ENCODE peak calls at places on chromosomes 13 and 19, in four cellular contexts. One of them, this sample, is unnamed.

GRCh38 chr19:10587022-10587838 is at the start of gene AP1M2:
- DNase-seq in mesenchymal stem cell: no peak
- DNase-seq in IMR-90: no peak
- DNase-seq in neuronal stem cell: no peak
- DNase-seq in this sample: peak

GRCh38 chr19:55212447-55212846 is 3.1 kb upstream of the PTPRH start:
- DNase-seq in mesenchymal stem cell: no peak
- DNase-seq in IMR-90: no peak
- DNase-seq in neuronal stem cell: no peak
- DNase-seq in this sample: peak

GRCh38 chr19:47227347-47228167 is 3.4 kb downstream of the BBC3 start:
- DNase-seq in mesenchymal stem cell: peak
- DNase-seq in IMR-90: peak
- DNase-seq in neuronal stem cell: peak
- DNase-seq in this sample: peak

GRCh38 chr19:38245826-38246498 is 10.2 kb downstream of the PPP1R14A start:
- DNase-seq in mesenchymal stem cell: no peak
- DNase-seq in IMR-90: peak
- DNase-seq in neuronal stem cell: no peak
- DNase-seq in this sample: no peak

GRCh38 chr19:28184997-28185396 is 1028.0 kb downstream of the UQCRFS1 start:
- DNase-seq in mesenchymal stem cell: no peak
- DNase-seq in IMR-90: no peak
- DNase-seq in neuronal stem cell: no peak
- DNase-seq in this sample: peak

GRCh38 chr19:55369651-55370304 is 485 bp downstream of the IL11 start:
- DNase-seq in mesenchymal stem cell: peak
- DNase-seq in IMR-90: peak
- DNase-seq in neuronal stem cell: peak
- DNase-seq in this sample: peak

GRCh38 chr19:14118165-14119051 is 846 bp upstream of the PRKACA start:
- DNase-seq in mesenchymal stem cell: peak
- DNase-seq in IMR-90: peak
- DNase-seq in neuronal stem cell: peak
- DNase-seq in this sample: peak

GRCh38 chr13:28199089-28199488 is 60.7 kb downstream of the PAN3 start:
- DNase-seq in mesenchymal stem cell: no peak
- DNase-seq in IMR-90: no peak
- DNase-seq in neuronal stem cell: no peak
- DNase-seq in this sample: peak

GRCh38 chr19:40976724-40977123 is 14.4 kb upstream of the CYP2B6 start:
- DNase-seq in mesenchymal stem cell: no peak
- DNase-seq in IMR-90: no peak
- DNase-seq in neuronal stem cell: no peak
- DNase-seq in this sample: no peak

GRCh38 chr19:35236638-35237400 is 8.3 kb upstream of the FAM187B start:
- DNase-seq in mesenchymal stem cell: no peak
- DNase-seq in IMR-90: no peak
- DNase-seq in neuronal stem cell: no peak
- DNase-seq in this sample: peak

GRCh38 chr19:35045667-35046300 is 4.3 kb downstream of the HPN start:
- DNase-seq in mesenchymal stem cell: peak
- DNase-seq in IMR-90: peak
- DNase-seq in neuronal stem cell: no peak
- DNase-seq in this sample: peak

DNA sequence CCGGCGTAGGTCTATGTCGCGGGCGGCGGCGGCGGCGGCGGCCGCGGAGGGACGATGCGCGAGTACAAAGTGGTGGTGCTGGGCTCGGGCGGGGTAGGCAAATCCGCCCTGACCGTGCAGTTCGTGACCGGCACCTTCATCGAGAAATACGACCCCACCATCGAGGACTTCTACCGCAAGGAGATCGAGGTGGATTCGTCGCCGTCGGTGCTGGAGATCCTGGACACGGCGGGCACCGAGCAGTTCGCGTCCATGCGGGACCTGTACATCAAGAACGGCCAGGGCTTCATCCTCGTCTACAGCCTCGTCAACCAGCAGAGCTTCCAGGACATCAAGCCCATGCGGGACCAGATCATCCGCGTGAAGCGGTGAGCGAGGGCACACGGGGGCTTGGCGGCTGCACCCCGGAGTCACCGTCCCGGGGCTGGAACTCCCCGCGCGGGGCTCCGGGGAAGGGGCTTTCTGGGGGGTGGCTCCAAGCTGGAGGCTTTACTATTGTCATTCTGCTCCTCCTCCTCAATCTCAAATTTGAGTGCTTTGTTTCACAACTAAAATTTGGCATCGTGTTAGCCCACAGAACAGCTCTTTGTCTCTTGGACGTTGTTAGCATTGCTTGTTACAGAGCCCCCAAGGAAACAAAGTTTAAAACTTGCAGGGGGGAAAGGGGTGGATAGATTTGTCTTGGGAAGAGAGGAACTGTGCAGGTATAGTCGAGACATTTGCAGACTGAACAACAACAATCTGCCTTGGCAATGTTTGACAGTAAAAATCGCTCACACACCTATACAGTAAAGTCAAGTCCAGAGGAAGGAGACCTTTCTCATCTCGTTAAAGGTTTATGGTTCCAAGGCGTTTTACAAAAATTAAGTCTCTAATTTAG is 688 bp downstream of the RAP2A start:
- DNase-seq in mesenchymal stem cell: peak
- DNase-seq in IMR-90: peak
- DNase-seq in neuronal stem cell: peak
- DNase-seq in this sample: peak
- H3K4ac ChIP-seq in mesenchymal stem cell: peak
- H3K4ac ChIP-seq in IMR-90: peak
- H3K4ac ChIP-seq in neuronal stem cell: no peak
- H3K4ac ChIP-seq in this sample: peak

GRCh38 chr13:40480012-40480914 is 186.2 kb downstream of the FOXO1 start:
- DNase-seq in mesenchymal stem cell: no peak
- DNase-seq in IMR-90: no peak
- DNase-seq in neuronal stem cell: no peak
- DNase-seq in this sample: no peak

GRCh38 chr13:40477623-40478608 is 188.5 kb downstream of the FOXO1 start:
- DNase-seq in mesenchymal stem cell: peak
- DNase-seq in IMR-90: no peak
- DNase-seq in neuronal stem cell: no peak
- DNase-seq in this sample: peak

GRCh38 chr13:40478775-40479174 is 187.7 kb downstream of the FOXO1 start:
- DNase-seq in mesenchymal stem cell: no peak
- DNase-seq in IMR-90: no peak
- DNase-seq in neuronal stem cell: no peak
- DNase-seq in this sample: no peak

GRCh38 chr13:40480915-40481525 is 185.4 kb downstream of the FOXO1 start:
- DNase-seq in mesenchymal stem cell: no peak
- DNase-seq in IMR-90: no peak
- DNase-seq in neuronal stem cell: no peak
- DNase-seq in this sample: no peak

DNA sequence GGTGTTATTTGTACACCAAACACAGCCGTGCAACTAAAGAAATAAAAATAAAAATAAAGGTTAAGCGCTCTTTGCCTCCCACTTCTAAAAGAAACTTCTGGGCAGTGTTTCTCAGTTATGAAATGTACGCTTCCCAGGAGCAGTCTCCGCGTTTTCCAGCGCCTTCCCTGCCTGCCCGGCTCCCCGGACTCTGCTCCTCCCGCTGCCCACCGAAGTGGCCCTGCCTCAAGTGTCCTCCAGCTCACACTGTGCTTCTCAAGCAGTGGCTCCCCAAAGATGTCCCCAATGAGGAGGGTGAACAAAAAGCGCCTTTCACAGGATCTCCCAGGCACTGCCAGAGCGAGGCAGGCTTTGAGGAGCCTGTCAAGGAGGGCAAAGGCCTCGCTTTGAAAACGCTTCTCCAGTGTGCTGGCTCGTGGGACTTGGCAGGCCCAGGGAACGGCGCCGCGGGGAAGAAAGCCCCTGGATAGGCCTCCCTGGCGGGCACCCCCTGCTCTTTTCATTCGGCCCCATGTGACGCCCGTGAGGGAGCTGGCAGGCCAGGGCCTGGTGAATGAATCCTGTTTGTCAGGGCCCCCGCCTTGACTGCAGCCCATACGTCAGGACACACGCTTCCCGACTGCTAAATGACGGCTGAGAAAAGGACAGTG is 187.1 kb downstream of the FOXO1 start:
- DNase-seq in mesenchymal stem cell: no peak
- DNase-seq in IMR-90: no peak
- DNase-seq in neuronal stem cell: no peak
- DNase-seq in this sample: no peak
- H3K4ac ChIP-seq in mesenchymal stem cell: no peak
- H3K4ac ChIP-seq in IMR-90: no peak
- H3K4ac ChIP-seq in neuronal stem cell: no peak
- H3K4ac ChIP-seq in this sample: no peak

GRCh38 chr19:48837586-48838191 is 1.4 kb upstream of the HSD17B14 start:
- DNase-seq in mesenchymal stem cell: no peak
- DNase-seq in IMR-90: no peak
- DNase-seq in neuronal stem cell: peak
- DNase-seq in this sample: no peak
- H3K4ac ChIP-seq in mesenchymal stem cell: peak
- H3K4ac ChIP-seq in IMR-90: no peak
- H3K4ac ChIP-seq in neuronal stem cell: no peak
- H3K4ac ChIP-seq in this sample: peak

GRCh38 chr13:53073711-53074110 is 45.1 kb downstream of the OLFM4 start:
- DNase-seq in mesenchymal stem cell: no peak
- DNase-seq in IMR-90: no peak
- DNase-seq in neuronal stem cell: no peak
- DNase-seq in this sample: no peak
- H3K4ac ChIP-seq in mesenchymal stem cell: no peak
- H3K4ac ChIP-seq in IMR-90: no peak
- H3K4ac ChIP-seq in neuronal stem cell: no peak
- H3K4ac ChIP-seq in this sample: no peak

DNA sequence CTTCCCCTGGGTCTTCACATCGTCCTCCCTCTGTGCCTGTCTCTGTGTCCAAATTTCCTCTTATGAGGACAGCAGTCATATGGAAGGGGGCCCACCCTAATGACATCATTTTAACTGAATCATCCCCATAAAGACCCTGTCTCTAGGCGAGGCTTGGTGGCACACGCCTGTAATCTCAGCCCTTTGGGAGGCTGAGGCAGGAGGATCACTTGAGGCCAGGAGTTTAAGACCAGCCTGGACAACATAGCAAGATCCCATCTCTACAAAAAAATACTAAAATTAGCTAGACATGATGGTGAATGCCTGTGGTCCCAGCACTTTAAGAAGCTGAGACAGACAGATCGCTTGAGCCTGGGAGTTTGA is 4.8 kb downstream of the MYO9B start:
- DNase-seq in mesenchymal stem cell: no peak
- DNase-seq in IMR-90: no peak
- DNase-seq in neuronal stem cell: no peak
- DNase-seq in this sample: no peak
- H3K4ac ChIP-seq in mesenchymal stem cell: no peak
- H3K4ac ChIP-seq in IMR-90: peak
- H3K4ac ChIP-seq in neuronal stem cell: no peak
- H3K4ac ChIP-seq in this sample: no peak

GRCh38 chr19:4326837-4327251 is 11.8 kb downstream of the STAP2 start:
- DNase-seq in mesenchymal stem cell: no peak
- DNase-seq in IMR-90: no peak
- DNase-seq in neuronal stem cell: peak
- DNase-seq in this sample: peak
- H3K4ac ChIP-seq in mesenchymal stem cell: no peak
- H3K4ac ChIP-seq in IMR-90: no peak
- H3K4ac ChIP-seq in neuronal stem cell: no peak
- H3K4ac ChIP-seq in this sample: no peak

DNA sequence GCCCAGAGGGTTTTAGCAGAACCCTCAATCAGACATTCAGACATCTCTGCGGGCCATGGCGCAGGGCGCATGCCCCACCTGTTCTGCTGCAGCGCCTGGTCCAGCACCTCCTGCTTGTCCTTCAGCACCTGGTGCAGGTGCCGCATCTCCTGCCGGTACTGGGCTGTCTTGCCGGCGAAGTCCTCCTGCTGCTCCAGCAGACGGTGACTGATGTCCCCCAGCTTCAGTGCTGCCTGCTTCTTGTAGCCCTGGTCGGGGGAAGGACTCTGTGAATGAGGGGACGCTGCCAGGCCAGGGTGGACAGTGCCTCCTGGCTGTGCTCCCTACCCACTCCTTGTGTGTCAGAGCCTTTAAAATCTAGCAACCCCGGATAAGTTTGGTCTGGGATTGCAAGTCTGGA is 12.2 kb upstream of the SLC7A9 start:
- DNase-seq in mesenchymal stem cell: no peak
- DNase-seq in IMR-90: no peak
- DNase-seq in neuronal stem cell: no peak
- DNase-seq in this sample: no peak
- H3K4ac ChIP-seq in mesenchymal stem cell: no peak
- H3K4ac ChIP-seq in IMR-90: no peak
- H3K4ac ChIP-seq in neuronal stem cell: no peak
- H3K4ac ChIP-seq in this sample: no peak

DNA sequence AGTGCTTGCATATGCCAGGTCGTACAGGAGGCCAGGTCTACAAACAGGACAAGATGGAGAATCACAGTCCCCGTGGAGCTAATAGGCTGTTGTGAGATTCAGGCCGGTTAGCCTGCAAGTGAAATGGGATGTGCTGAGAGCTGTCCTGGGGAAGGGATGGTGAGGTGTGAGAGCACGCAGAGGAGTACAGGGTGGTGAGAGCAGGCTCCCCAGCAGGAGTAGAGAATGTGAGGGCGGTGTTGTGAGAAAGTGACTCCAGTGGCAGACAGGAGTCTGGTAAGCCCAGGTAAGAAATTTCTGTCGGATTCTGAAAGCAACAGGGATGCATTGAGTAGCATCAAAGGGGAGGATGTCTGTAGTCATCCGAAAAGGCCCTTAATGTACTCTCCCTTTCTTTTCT is 50.7 kb upstream of the GPR183 start:
- DNase-seq in mesenchymal stem cell: no peak
- DNase-seq in IMR-90: no peak
- DNase-seq in neuronal stem cell: no peak
- DNase-seq in this sample: peak
- H3K4ac ChIP-seq in mesenchymal stem cell: peak
- H3K4ac ChIP-seq in IMR-90: peak
- H3K4ac ChIP-seq in neuronal stem cell: no peak
- H3K4ac ChIP-seq in this sample: no peak